ENCODE peak calls at places on chromosomes 7 and 10, in four cellular contexts. N is IMR-90, U is mesendoderm, G is neuronal stem cell. P is an unnamed sample.

GRCh38 chr10:122713091-122713885 is 13.6 kb upstream of the C10orf120 start:
- DNase-seq in G (no peak), N (no peak), U (no peak), P (no peak)

GRCh38 chr10:104581884-104582603 is 59.0 kb upstream of the SORCS3 start:
- DNase-seq in G (no peak), N (peak), U (no peak), P (no peak)

GRCh38 chr10:34299105-34299611 is 515.9 kb downstream of the PARD3 start:
- DNase-seq in N (peak), G (no peak), U (no peak), P (no peak)

GRCh38 chr10:77841711-77842375 is 84.7 kb downstream of the DLG5 start:
- DNase-seq in N (no peak), U (no peak), G (no peak), P (no peak)

GRCh38 chr10:128498746-128499145 is 372.5 kb upstream of the MKI67 start:
- DNase-seq in G (no peak), U (no peak), N (no peak), P (no peak)

GRCh38 chr7:149081914-149082313 is 8.6 kb downstream of the ZNF786 start:
- DNase-seq in N (no peak), U (peak), G (no peak), P (no peak)

GRCh38 chr7:73827568-73828106 is 3.2 kb upstream of the CLDN4 start:
- DNase-seq in U (peak), N (no peak), G (no peak), P (peak)

GRCh38 chr7:80781561-80781979 is 137.3 kb downstream of the SEMA3C start:
- DNase-seq in U (peak), G (no peak), N (peak), P (no peak)

GRCh38 chr10:46104071-46104585 is 58.1 kb upstream of the MSMB start:
- DNase-seq in U (no peak), N (no peak), G (no peak), P (peak)

GRCh38 chr10:97321032-97321806 is 2.1 kb downstream of the FRAT1 start:
- DNase-seq in G (no peak), N (no peak), U (peak), P (peak)

GRCh38 chr7:111012799-111013675 is 77.9 kb upstream of the LRRN3 start:
- DNase-seq in U (no peak), N (no peak), G (no peak), P (no peak)

GRCh38 chr7:158260567-158261361 is 326.9 kb downstream of the PTPRN2 start:
- DNase-seq in G (no peak), U (no peak), N (no peak), P (no peak)

GRCh38 chr7:158263110-158263963 is 324.3 kb downstream of the PTPRN2 start:
- DNase-seq in G (no peak), N (no peak), U (no peak), P (no peak)

GRCh38 chr7:158263964-158264748 is 323.5 kb downstream of the PTPRN2 start:
- DNase-seq in U (no peak), N (no peak), G (no peak), P (no peak)

GRCh38 chr7:158261362-158262235 is 326.0 kb downstream of the PTPRN2 start:
- DNase-seq in U (no peak), G (no peak), N (no peak), P (no peak)

DNA sequence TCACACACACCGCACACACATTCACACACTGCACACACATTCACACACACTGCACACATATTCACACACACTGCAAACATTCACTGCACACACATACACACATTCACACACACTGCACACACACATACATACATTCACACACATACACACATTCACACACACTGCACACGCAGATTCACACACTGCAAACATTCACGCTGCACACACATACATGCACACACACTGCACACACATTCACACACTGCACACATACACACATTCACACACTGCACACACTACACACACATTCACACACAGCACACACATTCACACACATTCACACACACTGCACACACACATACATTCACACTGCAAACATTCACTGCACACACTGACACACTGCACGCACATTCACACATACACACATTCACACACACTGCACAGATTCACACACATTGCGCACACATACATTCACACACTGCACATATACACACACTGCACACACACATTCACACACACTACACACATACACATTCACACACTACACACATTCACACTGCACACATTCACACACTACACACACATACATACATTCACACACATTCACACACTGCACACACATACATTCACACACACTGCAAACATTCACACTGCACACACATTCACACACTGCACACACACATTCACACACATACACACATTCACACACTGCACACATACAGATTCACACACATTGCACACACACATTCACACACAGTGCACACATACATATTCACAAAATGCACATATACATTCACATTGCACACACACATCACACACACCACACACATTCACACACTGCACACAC is 325.1 kb downstream of the PTPRN2 start:
- DNase-seq in U (no peak), N (no peak), G (no peak), P (no peak)
- H3K23ac ChIP-seq in U (no peak), N (no peak), G (peak), P (no peak)

GRCh38 chr7:90726120-90726519 is 130.0 kb downstream of the CDK14 start:
- DNase-seq in N (peak), G (no peak), U (no peak), P (no peak)
- H3K4me3 ChIP-seq in N (no peak), G (no peak), U (no peak), P (no peak)

GRCh38 chr7:131652194-131652593 is 95.8 kb upstream of the PODXL start:
- DNase-seq in G (no peak), N (no peak), U (no peak), P (no peak)

GRCh38 chr7:131652934-131653333 is 96.5 kb upstream of the PODXL start:
- DNase-seq in N (no peak), U (peak), G (no peak), P (no peak)

GRCh38 chr7:131654249-131654558 is 97.8 kb upstream of the PODXL start:
- DNase-seq in N (no peak), G (no peak), U (no peak), P (no peak)

GRCh38 chr7:131654668-131655326 is 98.4 kb upstream of the PODXL start:
- DNase-seq in N (peak), G (peak), U (peak), P (peak)

GRCh38 chr7:131653418-131654248 is 97.2 kb upstream of the PODXL start:
- DNase-seq in U (peak), G (no peak), N (peak), P (no peak)
- H3K23ac ChIP-seq in U (no peak), G (peak), N (peak), P (no peak)

DNA sequence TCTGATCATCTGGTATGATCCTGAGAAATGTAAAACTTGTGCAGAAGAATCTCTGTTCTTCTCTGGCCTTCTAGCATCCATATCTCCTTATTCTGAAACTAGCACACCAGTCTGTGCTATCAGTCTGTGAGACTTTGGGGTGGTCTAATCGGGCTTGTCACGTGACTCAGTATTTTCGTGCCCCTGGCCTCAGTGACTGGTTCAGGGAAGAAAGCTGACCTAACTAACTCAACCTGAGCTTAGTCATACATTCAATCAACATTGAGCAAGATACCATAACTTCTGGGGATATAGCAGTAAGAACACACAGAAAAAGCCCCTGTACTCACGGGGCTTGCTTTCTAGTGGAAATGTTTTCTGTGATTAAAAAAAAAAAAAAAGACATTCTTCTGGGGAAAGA is 109.3 kb downstream of the DKK1 start:
- DNase-seq in N (peak), U (no peak), G (no peak), P (no peak)
- H3K4me3 ChIP-seq in N (no peak), U (no peak), G (no peak), P (no peak)

DNA sequence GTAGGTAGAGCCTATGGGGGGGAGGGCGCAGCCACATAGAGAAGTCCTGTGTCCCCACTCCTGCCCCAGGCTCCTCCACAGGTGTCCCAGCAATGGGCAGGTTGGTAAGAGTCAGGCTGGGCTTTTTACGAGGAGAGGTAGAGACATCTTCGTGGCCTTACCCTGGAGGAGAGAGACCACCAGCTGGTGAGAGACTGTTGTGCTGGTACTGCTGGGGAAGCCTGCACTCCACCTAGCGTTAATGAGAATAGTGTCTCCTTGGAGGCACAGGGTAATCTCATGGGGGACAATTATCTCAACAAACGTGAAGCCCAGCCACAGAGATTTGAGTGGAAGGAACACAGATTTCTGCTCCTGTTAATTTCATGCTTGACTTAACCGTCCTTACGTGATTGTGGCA is 29.5 kb upstream of the RASGEF1A start:
- DNase-seq in G (no peak), U (no peak), N (no peak), P (no peak)
- H3K23ac ChIP-seq in G (no peak), U (no peak), N (no peak), P (no peak)

GRCh38 chr7:39035156-39035555 is 57.4 kb downstream of the POU6F2 start:
- DNase-seq in G (no peak), U (no peak), N (no peak), P (no peak)
- H3K4me3 ChIP-seq in G (no peak), U (no peak), N (no peak), P (no peak)

DNA sequence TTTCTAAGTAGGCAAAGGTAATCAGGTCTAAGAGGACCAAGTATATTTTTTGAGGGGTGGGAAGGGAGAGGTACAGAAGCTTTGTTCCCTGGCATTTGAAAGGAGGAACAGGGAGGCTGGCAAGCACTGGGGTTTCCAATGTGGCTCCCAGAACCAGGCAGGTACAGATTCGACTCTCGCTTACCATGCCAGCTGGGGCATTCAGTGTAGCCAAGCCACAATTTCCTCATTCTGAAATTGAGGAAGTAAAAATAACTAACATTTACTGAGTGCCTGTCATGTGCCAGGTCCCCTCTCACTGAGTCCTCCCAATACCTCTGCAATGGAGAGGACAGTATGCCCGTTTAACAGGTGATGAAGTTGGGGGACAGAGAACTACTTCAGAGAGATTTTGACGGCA is 45.9 kb upstream of the BET1 start:
- DNase-seq in G (no peak), U (no peak), N (no peak), P (no peak)
- H3K23ac ChIP-seq in G (no peak), U (no peak), N (no peak), P (no peak)

GRCh38 chr7:14905764-14906163 is 3.2 kb upstream of the DGKB start:
- DNase-seq in N (no peak), G (no peak), U (no peak), P (no peak)

GRCh38 chr7:14899065-14899464 is 3.5 kb downstream of the DGKB start:
- DNase-seq in U (no peak), N (no peak), G (no peak), P (no peak)

GRCh38 chr7:14900051-14900450 is 2.5 kb downstream of the DGKB start:
- DNase-seq in G (no peak), N (peak), U (peak), P (no peak)

DNA sequence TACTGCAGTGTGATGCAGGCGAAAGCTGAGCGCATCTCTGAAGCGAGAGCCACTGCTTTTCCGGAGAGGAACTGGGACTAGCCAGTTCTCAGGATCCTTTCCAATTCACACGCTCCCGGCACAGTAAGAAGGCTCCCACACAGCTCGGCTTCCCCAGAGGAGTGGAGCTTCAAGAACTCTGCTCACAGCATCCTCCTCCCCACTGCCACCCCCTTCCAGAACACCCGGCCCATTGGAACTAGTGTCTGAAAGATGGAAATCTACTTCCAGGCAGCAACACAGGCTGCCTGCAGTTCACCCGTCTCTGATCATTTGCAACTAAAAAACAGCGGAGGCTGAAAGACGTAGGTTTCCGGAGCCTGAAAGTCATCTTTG is at the start of gene DGKB:
- DNase-seq in N (peak), G (peak), U (peak), P (no peak)
- H3K4me3 ChIP-seq in N (no peak), G (peak), U (peak), P (no peak)

GRCh38 chr7:34748244-34749039 is 90.4 kb downstream of the NPSR1 start:
- DNase-seq in U (peak), G (no peak), N (peak), P (peak)
- H3K23ac ChIP-seq in U (no peak), G (no peak), N (no peak), P (no peak)